ENCODE peak calls at places on chromosomes 16 and 17, in four cellular contexts. S is mucosa of descending colon, Z is IMR-90, U is NCI-H748 treated with DMSO at 0.1 percent for 48 hours. J is an unnamed sample.

GRCh38 chr16:75946058-75946457 is 219.8 kb upstream of the CPHXL start:
- DNase-seq in U (no peak), Z (no peak), S (no peak), J (no peak)

GRCh38 chr17:50196826-50197225 is 4.6 kb downstream of the COL1A1 start:
- DNase-seq in Z (peak), U (no peak), S (no peak), J (peak)

GRCh38 chr17:37392024-37392590 is 14.5 kb downstream of the ACACA start:
- DNase-seq in Z (peak), U (no peak), S (no peak), J (peak)

GRCh38 chr16:19127674-19128131 is 13.9 kb downstream of the ITPRIPL2 start:
- DNase-seq in Z (no peak), U (no peak), S (no peak), J (no peak)

GRCh38 chr17:77242118-77242800 is 101.5 kb downstream of the SEC14L1 start:
- DNase-seq in U (no peak), Z (no peak), S (no peak), J (no peak)

GRCh38 chr17:21239680-21240374 is 13.4 kb downstream of the NATD1 start:
- DNase-seq in S (no peak), Z (peak), U (no peak), J (no peak)

GRCh38 chr16:67468731-67469130 is 12.2 kb downstream of the ATP6V0D1 start:
- DNase-seq in S (no peak), Z (no peak), U (no peak), J (no peak)

GRCh38 chr16:17258848-17259713 is 211.7 kb downstream of the XYLT1 start:
- DNase-seq in S (peak), Z (peak), U (no peak), J (no peak)

GRCh38 chr17:43213545-43213944 is 1.9 kb downstream of the TMEM106A start:
- DNase-seq in U (no peak), Z (no peak), S (peak), J (no peak)

GRCh38 chr16:23155445-23156049 is 6.3 kb upstream of the USP31 start:
- DNase-seq in Z (no peak), S (peak), U (no peak), J (no peak)

GRCh38 chr17:43953746-43954145 is at the start of gene PYY:
- DNase-seq in Z (no peak), U (no peak), S (no peak), J (no peak)

GRCh38 chr17:40309031-40309937 is at the start of gene RARA:
- DNase-seq in U (no peak), S (peak), Z (no peak), J (no peak)

GRCh38 chr16:79639576-79640311 is 39.2 kb upstream of the MAF start:
- DNase-seq in Z (no peak), U (peak), S (no peak), J (no peak)

GRCh38 chr16:25586826-25587225 is 104.9 kb upstream of the HS3ST4 start:
- DNase-seq in U (no peak), S (no peak), Z (no peak), J (no peak)

GRCh38 chr17:73599599-73599998 is 44.6 kb downstream of the SDK2 start:
- DNase-seq in U (no peak), Z (no peak), S (no peak), J (no peak)

GRCh38 chr17:7192271-7192937 is 13.2 kb upstream of the ASGR1 start:
- DNase-seq in Z (no peak), S (no peak), U (no peak), J (no peak)

GRCh38 chr16:88619859-88620655 is 18.3 kb upstream of the IL17C start:
- DNase-seq in S (peak), U (no peak), Z (peak), J (no peak)

GRCh38 chr16:86618431-86619262 is 40.3 kb downstream of the FOXL1 start:
- DNase-seq in S (no peak), U (peak), Z (peak), J (no peak)

GRCh38 chr17:69046130-69046807 is 14.5 kb downstream of the ABCA9 start:
- DNase-seq in S (no peak), Z (no peak), U (no peak), J (no peak)

GRCh38 chr17:48492401-48493298 is 38.2 kb downstream of the HOXB1 start:
- DNase-seq in S (peak), Z (peak), U (peak), J (peak)

GRCh38 chr16:49698931-49699715 is 156.8 kb downstream of the ZNF423 start:
- DNase-seq in Z (no peak), S (peak), U (peak), J (no peak)

GRCh38 chr16:77439106-77439505 is 4.3 kb upstream of the ADAMTS18 start:
- DNase-seq in S (no peak), Z (no peak), U (peak), J (no peak)

GRCh38 chr17:1137465-1137894 is 42.3 kb downstream of the ABR start:
- DNase-seq in Z (no peak), U (peak), S (peak), J (no peak)

GRCh38 chr17:75758131-75758905 is 6.7 kb downstream of the GALK1 start:
- DNase-seq in U (no peak), S (no peak), Z (no peak), J (no peak)

GRCh38 chr17:66716236-66717026 is 118.5 kb upstream of the CACNG5 start:
- DNase-seq in S (peak), U (peak), Z (peak), J (peak)

GRCh38 chr17:4641297-4642195 is at the start of gene ALOX15:
- DNase-seq in S (no peak), Z (no peak), U (no peak), J (no peak)

GRCh38 chr17:66165537-66166123 is 26.3 kb downstream of the CEP112 start:
- DNase-seq in U (peak), Z (peak), S (peak), J (peak)

GRCh38 chr16:48347191-48347860 is 37.9 kb downstream of the SIAH1 start:
- DNase-seq in U (no peak), Z (no peak), S (no peak), J (no peak)

GRCh38 chr17:6079155-6079554 is 9.0 kb downstream of the WSCD1 start:
- DNase-seq in Z (no peak), U (no peak), S (no peak), J (no peak)

GRCh38 chr17:63500548-63501390 is 22.4 kb upstream of the KCNH6 start:
- DNase-seq in Z (no peak), S (no peak), U (no peak), J (no peak)

GRCh38 chr17:79830303-79830702 is 8.9 kb downstream of the CBX4 start:
- DNase-seq in S (peak), U (no peak), Z (no peak), J (no peak)

GRCh38 chr17:64732336-64733006 is 70.4 kb upstream of the SMURF2 start:
- DNase-seq in S (no peak), Z (peak), U (no peak), J (peak)

GRCh38 chr17:39632153-39632941 is 4.6 kb upstream of the STARD3 start:
- DNase-seq in Z (no peak), U (no peak), S (peak), J (no peak)

GRCh38 chr16:3798827-3799226 is 81.5 kb upstream of the TRAP1 start:
- DNase-seq in S (no peak), U (no peak), Z (no peak), J (no peak)

GRCh38 chr16:6573577-6573976 is 759.1 kb upstream of the RBFOX1 start:
- DNase-seq in Z (no peak), U (peak), S (peak), J (no peak)

GRCh38 chr16:75271441-75272096 is 20.1 kb upstream of the BCAR1 start:
- DNase-seq in S (no peak), Z (no peak), U (no peak), J (no peak)

GRCh38 chr17:50545306-50545705 is 1.7 kb upstream of the SPATA20 start:
- DNase-seq in S (peak), Z (no peak), U (no peak), J (no peak)

GRCh38 chr16:22320572-22321339 is 23.5 kb downstream of the POLR3E start:
- DNase-seq in Z (no peak), U (no peak), S (no peak), J (no peak)